ENCODE peak calls at places on chromosomes 13 and 19, in seven cellular contexts. N is A549, I is tibial artery, T is dorsolateral prefrontal cortex, O is HCT116, M is body of pancreas, P is mesothelial cell of epicardium. F is an unnamed sample.

GRCh38 chr19:52527954-52528326 is 472 bp downstream of the ZNF808 start:
- DNase-seq in N (no peak), I (no peak), T (no peak), O (no peak), M (no peak), P (no peak), F (peak)

GRCh38 chr13:106348032-106348431 is 187.4 kb downstream of the EFNB2 start:
- DNase-seq in N (peak), I (no peak), T (no peak), O (peak), M (no peak), P (no peak), F (no peak)

GRCh38 chr13:25619897-25620296 is 248.1 kb downstream of the ATP8A2 start:
- DNase-seq in N (no peak), I (no peak), T (no peak), O (no peak), M (no peak), P (no peak), F (no peak)

GRCh38 chr19:29326351-29326750 is 113.4 kb upstream of the UQCRFS1 start:
- DNase-seq in N (no peak), I (no peak), T (peak), O (no peak), M (no peak), P (no peak), F (no peak)

GRCh38 chr13:108322206-108322824 is 52.8 kb downstream of the TNFSF13B start:
- DNase-seq in N (peak), I (no peak), T (no peak), O (peak), M (no peak), P (no peak), F (peak)

GRCh38 chr13:26112843-26113242 is 61.0 kb upstream of the SHISA2 start:
- DNase-seq in N (peak), I (no peak), T (no peak), O (no peak), M (no peak), P (no peak), F (no peak)

GRCh38 chr13:100269837-100270236 is 180.9 kb downstream of the PCCA start:
- DNase-seq in N (no peak), I (peak), T (peak), O (no peak), M (peak), P (no peak), F (no peak)

GRCh38 chr13:95509521-95510315 is 42.8 kb upstream of the CLDN10 start:
- DNase-seq in N (no peak), I (no peak), T (no peak), O (no peak), M (no peak), P (no peak), F (no peak)

GRCh38 chr19:30240904-30241695 is 131.1 kb upstream of the ZNF536 start:
- DNase-seq in N (no peak), I (no peak), T (no peak), O (no peak), M (no peak), P (no peak), F (no peak)

GRCh38 chr19:33064117-33064777 is 441 bp downstream of the RHPN2 start:
- DNase-seq in N (peak), I (no peak), T (no peak), O (no peak), M (peak), P (peak), F (peak)

GRCh38 chr13:109979186-109979585 is 192.8 kb upstream of the IRS2 start:
- DNase-seq in N (no peak), I (no peak), T (no peak), O (peak), M (no peak), P (no peak), F (no peak)

GRCh38 chr13:99553033-99553432 is 51.8 kb downstream of the TM9SF2 start:
- DNase-seq in N (no peak), I (no peak), T (no peak), O (no peak), M (no peak), P (no peak), F (no peak)

GRCh38 chr19:14167594-14168138 is 31.3 kb upstream of the ASF1B start:
- DNase-seq in N (no peak), I (no peak), T (no peak), O (no peak), M (no peak), P (no peak), F (no peak)

GRCh38 chr13:109941951-109942350 is 155.6 kb upstream of the IRS2 start:
- DNase-seq in N (no peak), I (no peak), T (no peak), O (no peak), M (no peak), P (no peak), F (no peak)

DNA sequence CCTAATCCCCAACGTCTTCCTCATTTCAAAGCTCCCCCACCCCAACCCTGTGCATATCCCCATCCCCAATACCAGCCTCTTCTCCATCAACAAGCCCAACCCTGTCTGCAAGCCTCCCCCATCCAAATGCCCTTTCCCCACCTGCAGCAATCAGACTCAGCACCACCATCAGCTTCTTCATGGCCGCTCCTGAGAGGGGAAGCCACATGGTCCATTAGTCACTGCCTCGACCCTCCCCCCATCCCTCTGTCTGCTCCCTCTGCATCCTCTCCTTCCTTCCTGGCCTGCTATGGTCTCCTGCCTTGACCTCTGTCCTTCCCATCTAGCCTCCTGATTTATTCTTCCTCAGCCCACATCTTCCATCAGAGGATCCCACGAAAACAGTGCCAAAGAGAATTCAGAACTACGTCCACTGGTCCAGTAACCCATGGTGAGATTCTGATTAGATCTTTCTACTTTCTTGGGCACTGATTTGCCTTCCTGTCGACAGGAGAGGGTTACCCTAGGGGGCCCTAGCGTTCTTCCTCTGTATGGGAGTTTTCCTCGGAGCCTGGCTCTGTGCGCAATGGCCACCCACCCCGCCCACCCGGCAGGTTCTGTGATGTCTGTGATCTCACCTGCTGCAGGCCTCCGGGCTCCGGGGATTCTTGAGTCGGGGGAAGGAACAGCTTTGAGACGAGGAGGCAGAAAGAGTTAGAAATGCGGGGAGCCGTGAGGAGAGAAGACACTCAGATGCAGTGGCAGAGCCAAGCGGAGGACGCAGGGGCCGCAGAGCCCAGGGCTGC is 1.3 kb downstream of the KLK6 start:
- DNase-seq in N (no peak), I (no peak), T (no peak), O (no peak), M (no peak), P (no peak), F (no peak)
- TF ChIP-seq CTCF in N (no peak), I (no peak), T (peak), O (peak), M (no peak), P (no peak), F (no peak)

DNA sequence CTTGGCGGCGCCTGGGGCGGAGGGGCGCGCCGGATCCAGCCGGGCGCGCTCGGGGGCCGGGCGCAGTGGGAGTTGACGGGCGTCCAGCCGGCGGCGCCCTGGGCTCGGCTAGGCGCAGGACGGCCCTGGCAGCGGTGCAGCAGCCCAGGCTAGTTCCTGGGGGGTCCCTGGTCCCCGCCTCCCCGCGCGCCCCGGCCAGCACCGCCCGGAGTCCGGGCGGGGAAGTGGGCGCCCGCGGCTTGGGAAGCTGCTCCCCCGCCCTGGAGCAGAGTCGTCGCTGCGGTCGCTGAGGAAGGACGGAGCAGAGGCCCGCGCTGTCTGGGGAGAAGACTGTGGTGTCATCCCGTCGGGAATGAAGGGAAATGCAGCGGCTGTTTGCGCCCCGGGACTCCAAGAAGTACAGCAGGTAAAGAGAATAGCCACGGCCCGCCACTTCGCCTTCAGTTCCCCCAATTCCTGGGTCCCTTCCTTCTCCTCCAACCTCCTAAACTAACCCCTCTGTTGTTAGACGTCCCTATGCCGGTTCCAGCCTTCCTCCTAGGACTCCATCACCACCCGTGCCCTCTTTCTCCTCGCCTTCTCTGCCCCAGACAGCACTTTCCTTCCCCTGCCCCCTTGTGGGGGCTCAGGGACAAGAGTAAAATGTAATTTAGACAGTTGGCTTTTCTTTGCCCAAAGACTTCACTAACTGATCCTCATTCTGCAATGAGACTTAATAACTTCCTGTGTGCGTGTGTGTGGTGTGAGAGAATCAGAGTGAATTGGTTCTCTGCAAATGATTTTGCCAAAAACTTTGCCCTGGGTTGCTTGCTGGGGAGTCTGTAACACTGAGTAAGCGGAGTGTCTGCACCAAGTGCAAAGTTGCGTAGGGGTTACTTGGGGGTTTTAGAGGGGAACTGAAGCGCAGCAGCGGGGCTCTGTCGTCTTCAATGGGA is 20.3 kb upstream of the SGCG start:
- DNase-seq in N (no peak), I (no peak), T (no peak), O (no peak), M (no peak), P (peak), F (peak)
- TF ChIP-seq CTCF in N (no peak), I (no peak), T (no peak), O (no peak), M (no peak), P (no peak), F (no peak)

GRCh38 chr13:36395280-36395679 is 37.0 kb upstream of the CCNA1 start:
- DNase-seq in N (peak), I (no peak), T (no peak), O (no peak), M (no peak), P (no peak), F (peak)
- TF ChIP-seq CTCF in N (peak), I (peak), T (peak), O (no peak), M (peak), P (peak), F (no peak)

DNA sequence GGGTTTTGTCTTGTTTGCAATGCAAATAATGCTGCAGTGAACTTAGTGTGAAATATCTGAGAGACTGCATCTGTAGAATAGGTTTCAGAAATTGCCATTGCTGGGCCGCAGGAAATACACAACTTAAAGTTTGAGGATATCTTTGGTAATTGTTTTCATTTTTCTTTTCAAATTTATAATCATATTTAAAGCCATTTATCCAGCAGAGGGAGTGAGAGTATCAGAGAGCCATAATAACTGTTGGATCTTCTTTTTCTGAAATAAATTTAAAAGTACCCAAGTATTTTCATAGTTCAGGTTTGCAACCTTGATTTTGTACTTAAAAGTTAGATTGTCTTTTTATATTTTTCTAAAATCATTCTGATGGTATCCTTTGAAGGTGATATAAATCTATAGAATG is 99.4 kb downstream of the ZMYM2 start:
- DNase-seq in N (no peak), I (no peak), T (no peak), O (no peak), M (no peak), P (no peak), F (no peak)
- TF ChIP-seq CTCF in N (no peak), I (no peak), T (no peak), O (no peak), M (no peak), P (no peak), F (no peak)

GRCh38 chr13:40052954-40053353 is 397.5 kb downstream of the COG6 start:
- DNase-seq in N (no peak), I (no peak), T (no peak), O (no peak), M (no peak), P (no peak), F (no peak)

GRCh38 chr13:40048551-40048950 is 393.1 kb downstream of the COG6 start:
- DNase-seq in N (no peak), I (no peak), T (no peak), O (no peak), M (no peak), P (no peak), F (no peak)

GRCh38 chr13:40043759-40044158 is 388.3 kb downstream of the COG6 start:
- DNase-seq in N (no peak), I (no peak), T (no peak), O (no peak), M (no peak), P (no peak), F (no peak)

GRCh38 chr13:40047322-40047771 is 391.9 kb downstream of the COG6 start:
- DNase-seq in N (no peak), I (no peak), T (no peak), O (no peak), M (no peak), P (no peak), F (peak)
- TF ChIP-seq CTCF in N (no peak), I (no peak), T (no peak), O (no peak), M (no peak), P (no peak), F (no peak)

DNA sequence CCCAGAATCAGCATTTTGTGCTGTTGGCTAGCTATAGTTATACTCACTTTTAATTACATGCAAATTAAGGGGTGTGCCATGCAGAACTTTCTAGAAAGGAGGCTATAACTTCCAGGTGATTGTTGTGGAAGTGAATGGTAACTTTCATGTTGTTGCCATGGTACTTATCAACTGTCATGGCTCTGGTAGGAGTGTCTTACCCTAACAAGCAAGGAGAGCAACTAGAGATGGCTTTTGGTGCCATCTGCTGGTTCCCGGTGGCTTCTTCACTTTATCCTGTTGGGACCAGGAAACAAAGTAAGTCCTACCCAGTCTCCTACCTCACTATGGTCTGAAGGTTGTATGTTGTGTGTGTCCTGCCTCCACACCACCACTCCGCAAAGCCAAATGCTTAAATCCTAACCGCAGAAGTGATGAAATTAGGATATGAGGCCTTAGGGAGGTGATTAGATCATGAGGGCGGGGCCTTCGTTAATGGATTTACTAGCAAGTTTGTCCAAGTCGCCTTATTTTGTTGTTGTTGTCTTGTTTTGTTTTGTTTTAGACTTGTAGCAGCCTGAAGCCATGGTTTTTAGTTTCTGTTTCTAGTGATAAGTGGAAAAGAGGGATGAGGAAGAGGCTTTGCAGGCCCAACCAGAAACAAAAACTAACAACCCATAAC is 22.6 kb downstream of the FBXL12 start:
- DNase-seq in N (peak), I (peak), T (peak), O (peak), M (peak), P (peak), F (peak)
- TF ChIP-seq CTCF in N (peak), I (peak), T (peak), O (peak), M (peak), P (peak), F (peak)

F was measured in GM20000.